ENCODE peak calls at places on chromosome 15, in nine cellular contexts. One of them, this sample, is unnamed.

GRCh38 chr15:65082303-65082958 is 5.9 kb downstream of the KBTBD13 start:
- DNase-seq in neural crest cell: no peak
- DNase-seq in hepatocyte: no peak
- DNase-seq in GM12865: no peak
- DNase-seq in neural progenitor cell: peak
- DNase-seq in NCI-H524: no peak
- DNase-seq in RWPE1: no peak
- DNase-seq in mucosa of gallbladder: no peak
- DNase-seq in T1000: no peak
- DNase-seq in this sample: no peak

GRCh38 chr15:50854594-50855490 is 53.6 kb upstream of the AP4E1 start:
- DNase-seq in neural crest cell: no peak
- DNase-seq in hepatocyte: peak
- DNase-seq in GM12865: peak
- DNase-seq in neural progenitor cell: no peak
- DNase-seq in NCI-H524: no peak
- DNase-seq in RWPE1: peak
- DNase-seq in mucosa of gallbladder: no peak
- DNase-seq in T1000: no peak
- DNase-seq in this sample: no peak

GRCh38 chr15:67126551-67127333 is 61.3 kb downstream of the SMAD3 start:
- DNase-seq in neural crest cell: no peak
- DNase-seq in hepatocyte: peak
- DNase-seq in GM12865: no peak
- DNase-seq in neural progenitor cell: no peak
- DNase-seq in NCI-H524: no peak
- DNase-seq in RWPE1: no peak
- DNase-seq in mucosa of gallbladder: no peak
- DNase-seq in T1000: no peak
- DNase-seq in this sample: no peak

GRCh38 chr15:25022233-25022632 is 67.4 kb downstream of the SNRPN start:
- DNase-seq in neural crest cell: no peak
- DNase-seq in hepatocyte: no peak
- DNase-seq in GM12865: no peak
- DNase-seq in neural progenitor cell: no peak
- DNase-seq in NCI-H524: no peak
- DNase-seq in RWPE1: no peak
- DNase-seq in mucosa of gallbladder: no peak
- DNase-seq in T1000: no peak
- DNase-seq in this sample: no peak

GRCh38 chr15:100704281-100705055 is 102.1 kb downstream of the ASB7 start:
- DNase-seq in neural crest cell: no peak
- DNase-seq in hepatocyte: no peak
- DNase-seq in GM12865: no peak
- DNase-seq in neural progenitor cell: no peak
- DNase-seq in NCI-H524: no peak
- DNase-seq in RWPE1: peak
- DNase-seq in mucosa of gallbladder: no peak
- DNase-seq in T1000: peak
- DNase-seq in this sample: no peak

GRCh38 chr15:89999676-90000174 is 1.4 kb upstream of the ZNF710 start:
- DNase-seq in neural crest cell: peak
- DNase-seq in hepatocyte: peak
- DNase-seq in GM12865: no peak
- DNase-seq in neural progenitor cell: peak
- DNase-seq in NCI-H524: peak
- DNase-seq in RWPE1: no peak
- DNase-seq in mucosa of gallbladder: no peak
- DNase-seq in T1000: no peak
- DNase-seq in this sample: no peak

GRCh38 chr15:75921732-75922703 is 18.3 kb downstream of the FBXO22 start:
- DNase-seq in neural crest cell: no peak
- DNase-seq in hepatocyte: peak
- DNase-seq in GM12865: peak
- DNase-seq in neural progenitor cell: peak
- DNase-seq in NCI-H524: peak
- DNase-seq in RWPE1: peak
- DNase-seq in mucosa of gallbladder: peak
- DNase-seq in T1000: no peak
- DNase-seq in this sample: no peak

GRCh38 chr15:65875458-65875857 is 6.2 kb downstream of the RAB11A start:
- DNase-seq in neural crest cell: no peak
- DNase-seq in hepatocyte: no peak
- DNase-seq in GM12865: no peak
- DNase-seq in neural progenitor cell: no peak
- DNase-seq in NCI-H524: no peak
- DNase-seq in RWPE1: no peak
- DNase-seq in mucosa of gallbladder: no peak
- DNase-seq in T1000: no peak
- DNase-seq in this sample: no peak